ENCODE peak calls at places on chromosomes 11 and 22, in seven cellular contexts. J is D341Med; R is nucleus accumbens; E is osteocyte; I is fibroblast of the conjunctiva; A is stimulated activated naive B cell treated with anti-CD40 and anti-IgM and Interleukin-4, amounts not matched to agents 10 μg/mL and 1 μg/mL and 100 μg/mL, for 72 hours; F is cardiac muscle cell. C is an unnamed sample.

GRCh38 chr11:112004389-112004788 is 20.8 kb upstream of the DLAT start:
- DNase-seq in J (peak), R (no peak), E (no peak), I (no peak), A (no peak), F (no peak), C (no peak)

GRCh38 chr11:109062445-109062844 is 359.5 kb upstream of the C11orf87 start:
- DNase-seq in J (no peak), R (no peak), E (no peak), I (peak), A (no peak), F (no peak), C (no peak)

GRCh38 chr11:62392944-62393628 is 25.7 kb upstream of the SCGB1A1 start:
- DNase-seq in J (no peak), R (no peak), E (no peak), I (no peak), A (no peak), F (no peak), C (no peak)

GRCh38 chr11:116136987-116137674 is 632.9 kb upstream of the CADM1 start:
- DNase-seq in J (no peak), R (no peak), E (peak), I (no peak), A (no peak), F (no peak), C (peak)

GRCh38 chr11:36363361-36364272 is 67.5 kb downstream of the PRR5L start:
- DNase-seq in J (no peak), R (no peak), E (no peak), I (no peak), A (no peak), F (peak), C (no peak)

GRCh38 chr11:69081180-69081579 is 32.4 kb downstream of the TPCN2 start:
- DNase-seq in J (no peak), R (no peak), E (no peak), I (no peak), A (no peak), F (no peak), C (no peak)

GRCh38 chr11:103608566-103608965 is 427.9 kb upstream of the DDI1 start:
- DNase-seq in J (no peak), R (no peak), E (no peak), I (no peak), A (no peak), F (no peak), C (no peak)

GRCh38 chr11:78920329-78920728 is 345.7 kb upstream of the NARS2 start:
- DNase-seq in J (no peak), R (no peak), E (no peak), I (no peak), A (no peak), F (no peak), C (no peak)

GRCh38 chr11:12680246-12680939 is 6.2 kb downstream of the TEAD1 start:
- DNase-seq in J (peak), R (peak), E (peak), I (peak), A (no peak), F (peak), C (no peak)

GRCh38 chr22:46053563-46054090 is 76.7 kb upstream of the WNT7B start:
- DNase-seq in J (peak), R (no peak), E (no peak), I (no peak), A (peak), F (no peak), C (no peak)

GRCh38 chr11:35617687-35618496 is at the start of gene FJX1:
- DNase-seq in J (peak), R (no peak), E (peak), I (peak), A (peak), F (peak), C (no peak)

GRCh38 chr11:126585388-126586302 is 230.2 kb downstream of the ST3GAL4 start:
- DNase-seq in J (peak), R (no peak), E (peak), I (peak), A (no peak), F (no peak), C (no peak)

GRCh38 chr11:110491577-110492352 is 62.0 kb downstream of the FDX1 start:
- DNase-seq in J (no peak), R (no peak), E (peak), I (no peak), A (no peak), F (no peak), C (peak)

GRCh38 chr11:45852018-45852711 is 4.9 kb downstream of the CRY2 start:
- DNase-seq in J (peak), R (peak), E (no peak), I (no peak), A (no peak), F (no peak), C (no peak)

GRCh38 chr11:41522391-41522790 is 62.9 kb upstream of the LRRC4C start:
- DNase-seq in J (no peak), R (no peak), E (no peak), I (no peak), A (no peak), F (no peak), C (no peak)

GRCh38 chr11:130211781-130212401 is 52.3 kb downstream of the ST14 start:
- DNase-seq in J (peak), R (no peak), E (peak), I (no peak), A (no peak), F (no peak), C (peak)

GRCh38 chr11:71075116-71075720 is 177.2 kb downstream of the SHANK2 start:
- DNase-seq in J (no peak), R (no peak), E (no peak), I (no peak), A (no peak), F (no peak), C (no peak)

GRCh38 chr11:110761994-110762393 is 49.8 kb upstream of the ARHGAP20 start:
- DNase-seq in J (no peak), R (no peak), E (no peak), I (no peak), A (no peak), F (no peak), C (no peak)

GRCh38 chr11:134118016-134118415 is 49.1 kb downstream of the JAM3 start:
- DNase-seq in J (no peak), R (no peak), E (no peak), I (no peak), A (no peak), F (no peak), C (no peak)

GRCh38 chr11:11524436-11525038 is 97.3 kb downstream of the GALNT18 start:
- DNase-seq in J (no peak), R (no peak), E (no peak), I (no peak), A (no peak), F (no peak), C (no peak)

GRCh38 chr11:61417670-61418069 is 12.1 kb downstream of the CPSF7 start:
- DNase-seq in J (no peak), R (no peak), E (no peak), I (no peak), A (no peak), F (no peak), C (no peak)

GRCh38 chr11:44611687-44612437 is 46.4 kb downstream of the CD82 start:
- DNase-seq in J (no peak), R (no peak), E (no peak), I (no peak), A (peak), F (no peak), C (no peak)

GRCh38 chr11:130124096-130124495 is 35.5 kb upstream of the ST14 start:
- DNase-seq in J (no peak), R (no peak), E (no peak), I (peak), A (no peak), F (peak), C (no peak)

GRCh38 chr11:105392546-105392945 is 217.3 kb upstream of the GRIA4 start:
- DNase-seq in J (no peak), R (no peak), E (no peak), I (no peak), A (no peak), F (no peak), C (no peak)

GRCh38 chr11:30008946-30009525 is 7.8 kb downstream of the KCNA4 start:
- DNase-seq in J (no peak), R (no peak), E (no peak), I (no peak), A (no peak), F (no peak), C (no peak)

GRCh38 chr22:30506507-30506968 is 1.0 kb upstream of the SEC14L4 start:
- DNase-seq in J (no peak), R (no peak), E (no peak), I (no peak), A (no peak), F (no peak), C (no peak)

GRCh38 chr11:61567286-61568061 is 13.4 kb downstream of the SYT7 start:
- DNase-seq in J (peak), R (peak), E (peak), I (peak), A (peak), F (peak), C (no peak)

GRCh38 chr11:59802639-59803176 is 7.9 kb downstream of the MRPL16 start:
- DNase-seq in J (peak), R (no peak), E (no peak), I (peak), A (peak), F (peak), C (no peak)

GRCh38 chr11:129283141-129283540 is 91.0 kb upstream of the ARHGAP32 start:
- DNase-seq in J (no peak), R (no peak), E (no peak), I (no peak), A (no peak), F (no peak), C (no peak)

GRCh38 chr22:23970816-23971482 is 3.3 kb downstream of the DDT start:
- DNase-seq in J (peak), R (no peak), E (no peak), I (no peak), A (no peak), F (no peak), C (no peak)

GRCh38 chr22:23233746-23234408 is 53.6 kb downstream of the BCR start:
- DNase-seq in J (no peak), R (no peak), E (no peak), I (no peak), A (peak), F (no peak), C (no peak)

GRCh38 chr22:24975813-24976341 is 23.4 kb downstream of the KIAA1671 start:
- DNase-seq in J (peak), R (no peak), E (no peak), I (no peak), A (no peak), F (no peak), C (no peak)

GRCh38 chr11:114377612-114378267 is 22.6 kb downstream of the C11orf71 start:
- DNase-seq in J (no peak), R (no peak), E (no peak), I (no peak), A (peak), F (no peak), C (no peak)

GRCh38 chr22:38222797-38223119 is 21.0 kb downstream of the MAFF start:
- DNase-seq in J (no peak), R (no peak), E (no peak), I (no peak), A (no peak), F (no peak), C (no peak)

GRCh38 chr11:105986554-105986953 is 35.5 kb downstream of the MSANTD4 start:
- DNase-seq in J (no peak), R (no peak), E (no peak), I (no peak), A (no peak), F (no peak), C (no peak)

GRCh38 chr11:113673566-113674396 is 32.3 kb downstream of the TMPRSS5 start:
- DNase-seq in J (no peak), R (no peak), E (no peak), I (no peak), A (no peak), F (no peak), C (no peak)

GRCh38 chr11:96426356-96427103 is 36.7 kb downstream of the JRKL start:
- DNase-seq in J (no peak), R (no peak), E (no peak), I (peak), A (no peak), F (peak), C (no peak)

GRCh38 chr11:17751558-17751957 is 17.0 kb downstream of the KCNC1 start:
- DNase-seq in J (no peak), R (no peak), E (no peak), I (no peak), A (no peak), F (no peak), C (no peak)